ENCODE peak calls at places on chromosomes 1 and 21, in six cellular contexts. One of them, this sample, is unnamed.

GRCh38 chr1:32743380-32744062 is 41.0 kb upstream of the SYNC start:
- DNase-seq in transverse colon: peak; percentile 35
- DNase-seq in NB4: no peak
- DNase-seq in GM10248: no peak
- DNase-seq in HepG2: no peak
- DNase-seq in stomach: peak; percentile 76
- DNase-seq in this sample: no peak

GRCh38 chr1:203796223-203796747 is 862 bp downstream of the ZBED6 start:
- DNase-seq in transverse colon: peak; percentile 36
- DNase-seq in NB4: peak; percentile 64
- DNase-seq in GM10248: no peak
- DNase-seq in HepG2: peak; percentile 20
- DNase-seq in stomach: no peak
- DNase-seq in this sample: peak; percentile 43

GRCh38 chr1:207811920-207812720 is 60.3 kb downstream of the CD46 start:
- DNase-seq in transverse colon: no peak
- DNase-seq in NB4: peak; percentile 41
- DNase-seq in GM10248: no peak
- DNase-seq in HepG2: peak; percentile 64
- DNase-seq in stomach: peak; percentile 82
- DNase-seq in this sample: no peak

GRCh38 chr1:221865808-221866207 is 123.9 kb upstream of the DUSP10 start:
- DNase-seq in transverse colon: no peak
- DNase-seq in NB4: no peak
- DNase-seq in GM10248: no peak
- DNase-seq in HepG2: no peak
- DNase-seq in stomach: no peak
- DNase-seq in this sample: no peak

GRCh38 chr1:156468693-156469345 is 31.8 kb downstream of the MEF2D start:
- DNase-seq in transverse colon: no peak
- DNase-seq in NB4: no peak
- DNase-seq in GM10248: no peak
- DNase-seq in HepG2: no peak
- DNase-seq in stomach: no peak
- DNase-seq in this sample: no peak

GRCh38 chr1:31605908-31606427 is 11.5 kb upstream of the HCRTR1 start:
- DNase-seq in transverse colon: no peak
- DNase-seq in NB4: peak; percentile 75
- DNase-seq in GM10248: peak; percentile 87
- DNase-seq in HepG2: no peak
- DNase-seq in stomach: peak; percentile 16
- DNase-seq in this sample: peak; percentile 79

GRCh38 chr21:37412603-37413360 is 46.2 kb downstream of the DYRK1A start:
- DNase-seq in transverse colon: no peak
- DNase-seq in NB4: peak; percentile 29
- DNase-seq in GM10248: no peak
- DNase-seq in HepG2: no peak
- DNase-seq in stomach: no peak
- DNase-seq in this sample: no peak

GRCh38 chr1:119582801-119583200 is 65.3 kb downstream of the ZNF697 start:
- DNase-seq in transverse colon: peak; percentile 34
- DNase-seq in NB4: peak; percentile 61
- DNase-seq in GM10248: peak; percentile 29
- DNase-seq in HepG2: peak; percentile 39
- DNase-seq in stomach: peak; percentile 32
- DNase-seq in this sample: peak; percentile 38

GRCh38 chr1:17569200-17570139 is 30.0 kb downstream of the ARHGEF10L start:
- DNase-seq in transverse colon: peak; percentile 73
- DNase-seq in NB4: peak; percentile 78
- DNase-seq in GM10248: no peak
- DNase-seq in HepG2: peak; percentile 44
- DNase-seq in stomach: peak; percentile 70
- DNase-seq in this sample: no peak

GRCh38 chr21:43827015-43827611 is 37.7 kb downstream of the RRP1 start:
- DNase-seq in transverse colon: no peak
- DNase-seq in NB4: no peak
- DNase-seq in GM10248: no peak
- DNase-seq in HepG2: no peak
- DNase-seq in stomach: no peak
- DNase-seq in this sample: no peak

GRCh38 chr1:215900684-215901083 is 333.6 kb downstream of the KCTD3 start:
- DNase-seq in transverse colon: no peak
- DNase-seq in NB4: no peak
- DNase-seq in GM10248: no peak
- DNase-seq in HepG2: no peak
- DNase-seq in stomach: no peak
- DNase-seq in this sample: no peak

GRCh38 chr1:113930499-113931161 is 1.5 kb downstream of the HIPK1 start:
- DNase-seq in transverse colon: peak; percentile 41
- DNase-seq in NB4: peak; percentile 82
- DNase-seq in GM10248: peak; percentile 57
- DNase-seq in HepG2: peak; percentile 20
- DNase-seq in stomach: no peak
- DNase-seq in this sample: peak; percentile 82

GRCh38 chr1:219329606-219330005 is 155.9 kb downstream of the LYPLAL1 start:
- DNase-seq in transverse colon: no peak
- DNase-seq in NB4: no peak
- DNase-seq in GM10248: no peak
- DNase-seq in HepG2: no peak
- DNase-seq in stomach: no peak
- DNase-seq in this sample: no peak

GRCh38 chr1:90371106-90371813 is 345.8 kb downstream of the BARHL2 start:
- DNase-seq in transverse colon: no peak
- DNase-seq in NB4: peak; percentile 14
- DNase-seq in GM10248: no peak
- DNase-seq in HepG2: no peak
- DNase-seq in stomach: no peak
- DNase-seq in this sample: no peak

GRCh38 chr1:6105763-6106162 is 60.1 kb downstream of the KCNAB2 start:
- DNase-seq in transverse colon: no peak
- DNase-seq in NB4: no peak
- DNase-seq in GM10248: no peak
- DNase-seq in HepG2: peak; percentile 18
- DNase-seq in stomach: no peak
- DNase-seq in this sample: peak; percentile 2
- TF ChIP-seq CTCF in transverse colon: no peak
- TF ChIP-seq CTCF in NB4: peak; percentile 19
- TF ChIP-seq CTCF in GM10248: no peak
- TF ChIP-seq CTCF in HepG2: peak; percentile 51
- TF ChIP-seq CTCF in stomach: no peak
- TF ChIP-seq CTCF in this sample: no peak

DNA sequence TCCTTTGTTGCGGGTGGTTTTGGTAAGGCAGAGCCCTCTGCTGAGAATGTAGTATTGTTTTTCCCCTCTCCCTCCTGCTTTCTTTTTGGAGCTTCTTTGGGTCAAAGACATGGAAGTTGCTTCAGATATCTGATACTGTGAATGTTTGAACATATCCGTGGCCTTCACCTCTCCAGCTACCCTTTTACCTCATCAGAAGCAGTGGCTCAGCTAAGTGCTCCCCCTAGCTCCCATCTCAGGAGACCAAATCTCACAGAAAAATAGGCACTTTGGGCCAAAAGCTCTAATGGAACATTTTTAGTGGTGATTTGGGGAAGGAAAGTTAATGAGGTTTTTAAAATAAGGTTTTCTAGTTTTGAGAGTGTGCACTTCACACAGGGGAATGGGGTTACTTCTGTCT is 6.3 kb downstream of the TMEM200B start:
- DNase-seq in transverse colon: no peak
- DNase-seq in NB4: no peak
- DNase-seq in GM10248: no peak
- DNase-seq in HepG2: peak; percentile 35
- DNase-seq in stomach: no peak
- DNase-seq in this sample: no peak
- TF ChIP-seq CTCF in transverse colon: no peak
- TF ChIP-seq CTCF in NB4: no peak
- TF ChIP-seq CTCF in GM10248: no peak
- TF ChIP-seq CTCF in HepG2: peak; percentile 64
- TF ChIP-seq CTCF in stomach: no peak
- TF ChIP-seq CTCF in this sample: no peak

GRCh38 chr1:29056256-29056655 is 67.4 kb downstream of the TMEM200B start:
- DNase-seq in transverse colon: no peak
- DNase-seq in NB4: no peak
- DNase-seq in GM10248: no peak
- DNase-seq in HepG2: no peak
- DNase-seq in stomach: no peak
- DNase-seq in this sample: no peak

GRCh38 chr1:29050141-29050540 is 73.6 kb downstream of the TMEM200B start:
- DNase-seq in transverse colon: no peak
- DNase-seq in NB4: no peak
- DNase-seq in GM10248: no peak
- DNase-seq in HepG2: no peak
- DNase-seq in stomach: no peak
- DNase-seq in this sample: no peak

GRCh38 chr1:29052100-29052499 is 71.6 kb downstream of the TMEM200B start:
- DNase-seq in transverse colon: no peak
- DNase-seq in NB4: no peak
- DNase-seq in GM10248: no peak
- DNase-seq in HepG2: no peak
- DNase-seq in stomach: no peak
- DNase-seq in this sample: no peak

GRCh38 chr1:29055160-29055559 is 68.5 kb downstream of the TMEM200B start:
- DNase-seq in transverse colon: no peak
- DNase-seq in NB4: no peak
- DNase-seq in GM10248: no peak
- DNase-seq in HepG2: no peak
- DNase-seq in stomach: no peak
- DNase-seq in this sample: no peak

DNA sequence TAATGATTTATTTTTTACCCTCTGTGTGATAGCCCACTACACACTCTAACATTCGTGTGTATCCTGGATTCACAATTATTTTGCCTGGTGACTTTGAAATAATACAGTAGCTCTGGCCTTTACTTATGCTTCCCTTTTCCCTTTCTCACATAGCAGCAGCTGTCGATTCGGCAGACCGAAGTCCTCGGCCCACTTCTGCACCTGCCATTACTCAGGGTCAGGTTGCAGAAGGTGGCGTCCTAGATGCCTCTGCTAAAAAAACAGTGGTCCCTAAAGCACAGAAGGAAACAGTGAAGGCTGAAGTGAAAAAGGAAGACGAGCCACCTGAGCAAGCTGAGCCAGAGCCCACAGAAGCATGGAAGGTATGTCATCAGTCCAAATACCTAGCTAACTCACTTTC is 70.8 kb downstream of the TMEM200B start:
- DNase-seq in transverse colon: no peak
- DNase-seq in NB4: no peak
- DNase-seq in GM10248: no peak
- DNase-seq in HepG2: no peak
- DNase-seq in stomach: no peak
- DNase-seq in this sample: no peak
- TF ChIP-seq CTCF in transverse colon: no peak
- TF ChIP-seq CTCF in NB4: no peak
- TF ChIP-seq CTCF in GM10248: no peak
- TF ChIP-seq CTCF in HepG2: no peak
- TF ChIP-seq CTCF in stomach: no peak
- TF ChIP-seq CTCF in this sample: no peak

GRCh38 chr1:12314328-12314903 is 84.6 kb downstream of the VPS13D start:
- DNase-seq in transverse colon: no peak
- DNase-seq in NB4: peak; percentile 35
- DNase-seq in GM10248: peak; percentile 25
- DNase-seq in HepG2: peak; percentile 12
- DNase-seq in stomach: no peak
- DNase-seq in this sample: no peak
- TF ChIP-seq CTCF in transverse colon: peak; percentile 29
- TF ChIP-seq CTCF in NB4: no peak
- TF ChIP-seq CTCF in GM10248: peak; percentile 27
- TF ChIP-seq CTCF in HepG2: peak; percentile 58
- TF ChIP-seq CTCF in stomach: peak; percentile 10
- TF ChIP-seq CTCF in this sample: peak; percentile 73